ENCODE peak calls at places on chromosomes 3 and 15, in eight cellular contexts. One of them, this sample, is unnamed.

GRCh38 chr3:50672656-50673055 is 2.1 kb upstream of the DOCK3 start:
- DNase-seq in BJ: no peak
- DNase-seq in hypothalamus: no peak
- DNase-seq in AG08396: no peak
- DNase-seq in psoas muscle: no peak
- DNase-seq in HCT116: no peak
- DNase-seq in A549: no peak
- DNase-seq in activated T-helper 9 cell treated with anti-CD3 and anti-CD28 coated beads, Interleukin-2, amount 50 U/mL, for 16 hours: no peak
- DNase-seq in this sample: no peak

GRCh38 chr3:191246628-191247027 is 47.6 kb downstream of the OSTN start:
- DNase-seq in AG08396: peak; percentile 54
- DNase-seq in activated T-helper 9 cell treated with anti-CD3 and anti-CD28 coated beads, Interleukin-2, amount 50 U/mL, for 16 hours: no peak
- DNase-seq in A549: peak; percentile 5
- DNase-seq in hypothalamus: no peak
- DNase-seq in psoas muscle: no peak
- DNase-seq in HCT116: peak; percentile 83
- DNase-seq in BJ: peak; percentile 29
- DNase-seq in this sample: no peak

GRCh38 chr15:100713163-100713867 is 110.9 kb downstream of the ASB7 start:
- DNase-seq in psoas muscle: no peak
- DNase-seq in HCT116: peak; percentile 93
- DNase-seq in BJ: no peak
- DNase-seq in hypothalamus: no peak
- DNase-seq in A549: peak; percentile 97
- DNase-seq in activated T-helper 9 cell treated with anti-CD3 and anti-CD28 coated beads, Interleukin-2, amount 50 U/mL, for 16 hours: no peak
- DNase-seq in AG08396: peak; percentile 33
- DNase-seq in this sample: no peak

GRCh38 chr3:9934235-9934621 is 594 bp downstream of the CRELD1 start:
- DNase-seq in hypothalamus: no peak
- DNase-seq in activated T-helper 9 cell treated with anti-CD3 and anti-CD28 coated beads, Interleukin-2, amount 50 U/mL, for 16 hours: no peak
- DNase-seq in psoas muscle: no peak
- DNase-seq in A549: no peak
- DNase-seq in HCT116: no peak
- DNase-seq in AG08396: no peak
- DNase-seq in BJ: no peak
- DNase-seq in this sample: no peak

GRCh38 chr3:87494264-87494663 is 217.9 kb upstream of the POU1F1 start:
- DNase-seq in BJ: no peak
- DNase-seq in hypothalamus: no peak
- DNase-seq in activated T-helper 9 cell treated with anti-CD3 and anti-CD28 coated beads, Interleukin-2, amount 50 U/mL, for 16 hours: no peak
- DNase-seq in HCT116: no peak
- DNase-seq in AG08396: no peak
- DNase-seq in psoas muscle: no peak
- DNase-seq in A549: no peak
- DNase-seq in this sample: no peak

GRCh38 chr3:161413127-161413854 is 42.0 kb upstream of the SPTSSB start:
- DNase-seq in AG08396: peak; percentile 35
- DNase-seq in activated T-helper 9 cell treated with anti-CD3 and anti-CD28 coated beads, Interleukin-2, amount 50 U/mL, for 16 hours: no peak
- DNase-seq in HCT116: no peak
- DNase-seq in BJ: no peak
- DNase-seq in psoas muscle: peak; percentile 29
- DNase-seq in A549: no peak
- DNase-seq in hypothalamus: peak; percentile 41
- DNase-seq in this sample: peak; percentile 77

GRCh38 chr3:35639251-35640185 is at the start of gene ARPP21:
- DNase-seq in BJ: no peak
- DNase-seq in HCT116: no peak
- DNase-seq in psoas muscle: peak; percentile 77
- DNase-seq in A549: peak; percentile 40
- DNase-seq in activated T-helper 9 cell treated with anti-CD3 and anti-CD28 coated beads, Interleukin-2, amount 50 U/mL, for 16 hours: no peak
- DNase-seq in AG08396: peak; percentile 13
- DNase-seq in hypothalamus: peak; percentile 48
- DNase-seq in this sample: peak; percentile 22

GRCh38 chr15:80172401-80172800 is 19.6 kb downstream of the FAH start:
- DNase-seq in AG08396: no peak
- DNase-seq in psoas muscle: no peak
- DNase-seq in HCT116: no peak
- DNase-seq in hypothalamus: no peak
- DNase-seq in A549: no peak
- DNase-seq in activated T-helper 9 cell treated with anti-CD3 and anti-CD28 coated beads, Interleukin-2, amount 50 U/mL, for 16 hours: no peak
- DNase-seq in BJ: no peak
- DNase-seq in this sample: no peak

GRCh38 chr3:99647081-99647480 is 8.7 kb downstream of the COL8A1 start:
- DNase-seq in BJ: no peak
- DNase-seq in hypothalamus: no peak
- DNase-seq in HCT116: no peak
- DNase-seq in psoas muscle: no peak
- DNase-seq in AG08396: no peak
- DNase-seq in A549: no peak
- DNase-seq in activated T-helper 9 cell treated with anti-CD3 and anti-CD28 coated beads, Interleukin-2, amount 50 U/mL, for 16 hours: no peak
- DNase-seq in this sample: no peak

GRCh38 chr3:67601919-67602608 is 52.3 kb downstream of the SUCLG2 start:
- DNase-seq in BJ: no peak
- DNase-seq in psoas muscle: no peak
- DNase-seq in activated T-helper 9 cell treated with anti-CD3 and anti-CD28 coated beads, Interleukin-2, amount 50 U/mL, for 16 hours: no peak
- DNase-seq in AG08396: no peak
- DNase-seq in HCT116: no peak
- DNase-seq in A549: no peak
- DNase-seq in hypothalamus: no peak
- DNase-seq in this sample: no peak

GRCh38 chr15:97902140-97902780 is 58.2 kb upstream of the ARRDC4 start:
- DNase-seq in activated T-helper 9 cell treated with anti-CD3 and anti-CD28 coated beads, Interleukin-2, amount 50 U/mL, for 16 hours: no peak
- DNase-seq in AG08396: no peak
- DNase-seq in HCT116: no peak
- DNase-seq in A549: no peak
- DNase-seq in BJ: peak; percentile 93
- DNase-seq in hypothalamus: no peak
- DNase-seq in psoas muscle: no peak
- DNase-seq in this sample: no peak

GRCh38 chr3:20739814-20740213 is 553.8 kb upstream of the SGO1 start:
- DNase-seq in A549: no peak
- DNase-seq in activated T-helper 9 cell treated with anti-CD3 and anti-CD28 coated beads, Interleukin-2, amount 50 U/mL, for 16 hours: no peak
- DNase-seq in AG08396: no peak
- DNase-seq in hypothalamus: no peak
- DNase-seq in psoas muscle: no peak
- DNase-seq in BJ: no peak
- DNase-seq in HCT116: no peak
- DNase-seq in this sample: no peak